ENCODE peak calls at places on chromosomes 11 and 22, in eight cellular contexts. Q, O, T, J, K, E, F and I are unnamed samples.

GRCh38 chr11:64969209-64969608 is 2.7 kb downstream of the MAJIN start:
- DNase-seq in Q (no peak), O (no peak), T (peak), J (no peak), K (no peak), E (no peak), F (no peak), I (no peak)

GRCh38 chr22:17110791-17111550 is 10.2 kb downstream of the TMEM121B start:
- DNase-seq in Q (no peak), O (no peak), T (no peak), J (no peak), K (no peak), E (no peak), F (no peak), I (no peak)

GRCh38 chr22:45551310-45552016 is 48.8 kb downstream of the FBLN1 start:
- DNase-seq in Q (no peak), O (no peak), T (no peak), J (peak), K (peak), E (no peak), F (no peak), I (peak)

GRCh38 chr22:46390652-46391301 is 55.3 kb downstream of the TRMU start:
- DNase-seq in Q (no peak), O (peak), T (peak), J (no peak), K (peak), E (no peak), F (no peak), I (peak)

GRCh38 chr11:40037005-40037404 is 1422.4 kb downstream of the LRRC4C start:
- DNase-seq in Q (no peak), O (no peak), T (no peak), J (no peak), K (no peak), E (no peak), F (peak), I (no peak)

GRCh38 chr11:130407978-130408377 is 20.4 kb downstream of the ADAMTS8 start:
- DNase-seq in Q (peak), O (peak), T (peak), J (no peak), K (no peak), E (no peak), F (no peak), I (peak)

GRCh38 chr22:17949926-17950473 is 74.4 kb downstream of the MICAL3 start:
- DNase-seq in Q (no peak), O (no peak), T (no peak), J (no peak), K (no peak), E (no peak), F (no peak), I (no peak)

GRCh38 chr22:17872491-17872890 is 98.2 kb upstream of the BID start:
- DNase-seq in Q (no peak), O (no peak), T (no peak), J (no peak), K (no peak), E (no peak), F (no peak), I (no peak)

GRCh38 chr11:13664351-13664750 is 4.1 kb upstream of the FAR1 start:
- DNase-seq in Q (no peak), O (no peak), T (no peak), J (no peak), K (no peak), E (no peak), F (no peak), I (no peak)

DNA sequence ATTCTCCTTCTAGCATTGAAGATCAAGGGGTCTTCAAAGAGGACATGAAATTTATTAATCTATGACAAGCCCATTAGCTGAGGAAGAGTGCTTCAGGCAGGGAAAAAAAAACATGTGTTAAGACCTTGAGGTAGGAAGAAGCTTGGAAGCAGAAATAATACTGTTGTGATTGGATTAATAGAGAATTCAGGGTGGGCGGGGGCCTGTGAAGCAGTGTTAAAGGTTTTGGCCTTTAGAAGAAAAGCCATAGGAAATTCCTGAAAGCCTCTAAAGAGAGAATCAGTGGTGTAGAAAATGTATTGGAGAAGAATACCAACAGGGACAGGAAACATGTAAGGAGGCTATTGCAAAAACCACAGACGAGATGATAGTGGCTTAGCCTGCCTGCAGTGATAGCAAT is 404.5 kb upstream of the ANO3 start:
- DNase-seq in Q (no peak), O (no peak), T (no peak), J (no peak), K (no peak), E (no peak), F (no peak), I (no peak)
- H3K27ac ChIP-seq in Q (no peak), O (peak), T (no peak), J (no peak), K (peak), E (no peak), F (no peak), I (no peak)

GRCh38 chr11:68840661-68841653 is 759 bp downstream of the CPT1A start:
- DNase-seq in Q (no peak), O (peak), T (peak), J (peak), K (peak), E (no peak), F (peak), I (peak)

GRCh38 chr11:68839054-68839865 is 2.5 kb downstream of the CPT1A start:
- DNase-seq in Q (peak), O (peak), T (peak), J (peak), K (peak), E (peak), F (peak), I (peak)

GRCh38 chr11:68838572-68838964 is 3.1 kb downstream of the CPT1A start:
- DNase-seq in Q (no peak), O (no peak), T (no peak), J (peak), K (peak), E (no peak), F (no peak), I (peak)

GRCh38 chr11:68841718-68842426 is at the start of gene CPT1A:
- DNase-seq in Q (no peak), O (peak), T (peak), J (peak), K (peak), E (no peak), F (peak), I (peak)

GRCh38 chr11:68839953-68840641 is 1.6 kb downstream of the CPT1A start:
- DNase-seq in Q (no peak), O (no peak), T (peak), J (peak), K (no peak), E (no peak), F (peak), I (no peak)
- H3K27ac ChIP-seq in Q (peak), O (peak), T (peak), J (peak), K (peak), E (peak), F (peak), I (peak)

GRCh38 chr11:119092880-119093665 is 8.4 kb downstream of the HMBS start:
- DNase-seq in Q (no peak), O (no peak), T (peak), J (no peak), K (no peak), E (no peak), F (no peak), I (no peak)
- H3K27ac ChIP-seq in Q (peak), O (peak), T (peak), J (peak), K (peak), E (peak), F (peak), I (no peak)

DNA sequence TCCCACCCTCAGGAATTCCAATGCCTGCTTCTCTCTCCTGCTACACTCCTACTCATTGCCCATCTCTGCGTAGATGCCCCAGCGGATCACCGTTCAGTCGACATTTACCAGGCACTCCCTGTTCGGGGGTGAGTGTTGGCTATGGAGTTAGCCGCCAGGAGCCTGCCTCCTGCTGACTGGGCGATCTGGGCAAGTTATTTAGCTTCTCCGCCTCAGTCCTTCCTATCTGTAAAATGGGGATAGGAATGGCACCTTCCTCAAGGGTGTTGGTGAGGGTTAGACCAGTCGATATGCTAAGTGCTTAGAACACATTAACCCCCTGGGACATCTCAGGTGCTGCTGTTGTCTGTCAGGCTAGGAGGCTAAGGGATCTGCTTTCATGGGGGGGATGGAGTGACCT is 30.9 kb downstream of the FADD start:
- DNase-seq in Q (no peak), O (no peak), T (no peak), J (no peak), K (no peak), E (no peak), F (no peak), I (no peak)
- H3K27ac ChIP-seq in Q (no peak), O (no peak), T (no peak), J (no peak), K (no peak), E (no peak), F (no peak), I (no peak)

DNA sequence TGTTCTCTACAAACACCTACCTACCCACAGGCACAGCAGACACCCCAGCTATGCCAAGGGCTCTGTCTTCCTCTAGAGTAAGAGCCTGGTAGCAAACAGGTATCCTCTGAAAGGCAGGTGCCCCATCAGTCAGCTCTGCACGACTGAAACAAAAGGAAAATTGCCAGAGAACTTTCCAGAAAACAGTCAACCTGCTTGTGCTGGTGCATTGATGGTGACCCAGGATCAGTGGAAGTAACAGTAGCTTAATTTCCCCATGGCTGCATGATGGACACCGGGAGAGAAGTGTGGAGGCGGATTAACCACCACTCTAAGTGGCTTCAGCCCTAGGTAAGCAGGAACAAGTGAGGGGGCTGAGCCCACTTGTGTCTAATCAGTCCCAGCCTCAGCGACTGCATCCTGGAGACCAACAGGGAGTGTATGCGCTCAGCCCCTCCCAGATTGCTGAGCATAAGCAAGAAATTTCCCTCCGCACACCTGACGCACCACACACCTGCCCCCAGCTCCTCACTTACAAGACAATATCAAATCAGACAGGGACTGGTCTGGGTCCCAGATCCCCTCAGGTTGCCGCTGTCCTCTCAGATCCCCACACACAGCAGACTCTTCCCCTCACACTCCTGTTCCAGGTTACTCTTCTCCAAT is 70.7 kb upstream of the IGLL5 start:
- DNase-seq in Q (no peak), O (no peak), T (no peak), J (no peak), K (no peak), E (no peak), F (no peak), I (no peak)
- H3K27ac ChIP-seq in Q (no peak), O (no peak), T (no peak), J (no peak), K (no peak), E (no peak), F (no peak), I (no peak)

GRCh38 chr22:11613898-11614755 is 3913.9 kb upstream of the OR11H1 start:
- DNase-seq in Q (no peak), O (no peak), T (no peak), J (no peak), K (no peak), E (no peak), F (no peak), I (no peak)
- H3K27ac ChIP-seq in Q (no peak), O (no peak), T (no peak), J (no peak), K (no peak), E (no peak), F (no peak), I (no peak)

GRCh38 chr22:41449321-41449720 is 2.7 kb upstream of the TOB2 start:
- DNase-seq in Q (no peak), O (no peak), T (peak), J (no peak), K (no peak), E (no peak), F (no peak), I (no peak)
- H3K27ac ChIP-seq in Q (no peak), O (peak), T (peak), J (no peak), K (peak), E (no peak), F (peak), I (no peak)